ENCODE peak calls at places on chromosome 10, in six cellular contexts. Y, Z, J, F, N and O are unnamed samples.

GRCh38 chr10:99965700-99966099 is 44.0 kb downstream of the DNMBP start:
- DNase-seq in Y (no peak), Z (no peak), J (no peak), F (no peak), N (peak), O (peak)

GRCh38 chr10:60572511-60573194 is 183.0 kb upstream of the ANK3 start:
- DNase-seq in Y (peak), Z (peak), J (peak), F (no peak), N (peak), O (peak)

GRCh38 chr10:70374775-70375614 is 7.4 kb downstream of the LRRC20 start:
- DNase-seq in Y (peak), Z (no peak), J (no peak), F (no peak), N (no peak), O (peak)

GRCh38 chr10:14665304-14665703 is 109.4 kb downstream of the FAM107B start:
- DNase-seq in Y (no peak), Z (no peak), J (no peak), F (no peak), N (no peak), O (no peak)

GRCh38 chr10:5038703-5039102 is 35.0 kb upstream of the AKR1C2 start:
- DNase-seq in Y (no peak), Z (no peak), J (no peak), F (no peak), N (no peak), O (no peak)

GRCh38 chr10:117945651-117946050 is 101.1 kb downstream of the RAB11FIP2 start:
- DNase-seq in Y (no peak), Z (no peak), J (no peak), F (no peak), N (no peak), O (no peak)

GRCh38 chr10:61744469-61744868 is 81.7 kb downstream of the CABCOCO1 start:
- DNase-seq in Y (no peak), Z (no peak), J (no peak), F (no peak), N (no peak), O (no peak)

GRCh38 chr10:52539463-52539862 is 225.4 kb downstream of the DKK1 start:
- DNase-seq in Y (peak), Z (no peak), J (no peak), F (no peak), N (no peak), O (peak)

GRCh38 chr10:6053303-6053702 is 8.9 kb downstream of the IL2RA start:
- DNase-seq in Y (no peak), Z (no peak), J (no peak), F (no peak), N (no peak), O (no peak)

GRCh38 chr10:114207349-114207748 is 28.2 kb downstream of the TDRD1 start:
- DNase-seq in Y (no peak), Z (no peak), J (no peak), F (no peak), N (peak), O (no peak)

GRCh38 chr10:11345224-11346054 is 266.0 kb downstream of the USP6NL start:
- DNase-seq in Y (no peak), Z (peak), J (no peak), F (no peak), N (peak), O (peak)

GRCh38 chr10:102627446-102628293 is 16.6 kb upstream of the TRIM8 start:
- DNase-seq in Y (peak), Z (peak), J (peak), F (peak), N (no peak), O (peak)

GRCh38 chr10:60480865-60481563 is 91.3 kb upstream of the ANK3 start:
- DNase-seq in Y (peak), Z (no peak), J (no peak), F (no peak), N (no peak), O (peak)

GRCh38 chr10:24390746-24391145 is 181.8 kb downstream of the KIAA1217 start:
- DNase-seq in Y (peak), Z (no peak), J (no peak), F (no peak), N (no peak), O (no peak)

GRCh38 chr10:112526906-112527305 is 79.9 kb downstream of the VTI1A start:
- DNase-seq in Y (no peak), Z (peak), J (peak), F (no peak), N (peak), O (no peak)

GRCh38 chr10:62766383-62766782 is 38.1 kb upstream of the ADO start:
- DNase-seq in Y (no peak), Z (no peak), J (no peak), F (no peak), N (no peak), O (no peak)

GRCh38 chr10:44209806-44210205 is 175.1 kb downstream of the CXCL12 start:
- DNase-seq in Y (no peak), Z (no peak), J (peak), F (no peak), N (no peak), O (no peak)

GRCh38 chr10:47207280-47207613 is 92.8 kb upstream of the GDF10 start:
- DNase-seq in Y (no peak), Z (no peak), J (no peak), F (no peak), N (no peak), O (no peak)

GRCh38 chr10:9285698-9286097 is 1231.2 kb downstream of the GATA3 start:
- DNase-seq in Y (no peak), Z (no peak), J (no peak), F (no peak), N (peak), O (no peak)

GRCh38 chr10:59831658-59832503 is 74.5 kb downstream of the CCDC6 start:
- DNase-seq in Y (no peak), Z (no peak), J (no peak), F (no peak), N (no peak), O (no peak)

GRCh38 chr10:51176976-51177690 is 102.8 kb downstream of the PRKG1 start:
- DNase-seq in Y (peak), Z (no peak), J (no peak), F (no peak), N (peak), O (peak)

GRCh38 chr10:25174461-25175230 is at the start of gene GPR158:
- DNase-seq in Y (peak), Z (peak), J (peak), F (peak), N (peak), O (peak)

GRCh38 chr10:61781969-61782403 is 119.3 kb downstream of the CABCOCO1 start:
- DNase-seq in Y (peak), Z (no peak), J (no peak), F (no peak), N (no peak), O (no peak)

GRCh38 chr10:3806603-3807002 is 21.6 kb upstream of the KLF6 start:
- DNase-seq in Y (peak), Z (no peak), J (no peak), F (no peak), N (peak), O (peak)

GRCh38 chr10:26703096-26703495 is 5.6 kb downstream of the PDSS1 start:
- DNase-seq in Y (no peak), Z (no peak), J (no peak), F (no peak), N (no peak), O (no peak)

GRCh38 chr10:44132361-44133289 is 252.3 kb downstream of the CXCL12 start:
- DNase-seq in Y (no peak), Z (no peak), J (no peak), F (no peak), N (no peak), O (no peak)

GRCh38 chr10:10542368-10542961 is 475.2 kb upstream of the CELF2 start:
- DNase-seq in Y (peak), Z (no peak), J (no peak), F (no peak), N (no peak), O (no peak)

GRCh38 chr10:50641636-50642035 is 17.9 kb upstream of the SGMS1 start:
- DNase-seq in Y (no peak), Z (no peak), J (no peak), F (no peak), N (no peak), O (no peak)

GRCh38 chr10:99573806-99574205 is 41.1 kb downstream of the NKX2-3 start:
- DNase-seq in Y (no peak), Z (no peak), J (no peak), F (no peak), N (no peak), O (no peak)

GRCh38 chr10:103660364-103661197 is 167.1 kb downstream of the NEURL1 start:
- DNase-seq in Y (peak), Z (no peak), J (no peak), F (no peak), N (no peak), O (no peak)

GRCh38 chr10:106479619-106480018 is 684.9 kb downstream of the SORCS1 start:
- DNase-seq in Y (no peak), Z (no peak), J (no peak), F (no peak), N (peak), O (no peak)
- H4K91ac ChIP-seq in Y (no peak), Z (no peak), J (no peak), F (no peak), N (no peak), O (no peak)

GRCh38 chr10:131199646-131200045 is 111.9 kb downstream of the TCERG1L start:
- DNase-seq in Y (no peak), Z (peak), J (no peak), F (no peak), N (no peak), O (no peak)

GRCh38 chr10:131196176-131196885 is 115.2 kb downstream of the TCERG1L start:
- DNase-seq in Y (no peak), Z (peak), J (no peak), F (peak), N (no peak), O (no peak)

GRCh38 chr10:131200856-131201470 is 110.6 kb downstream of the TCERG1L start:
- DNase-seq in Y (no peak), Z (peak), J (no peak), F (no peak), N (no peak), O (no peak)

GRCh38 chr10:131198843-131199242 is 112.7 kb downstream of the TCERG1L start:
- DNase-seq in Y (no peak), Z (peak), J (no peak), F (no peak), N (no peak), O (no peak)

DNA sequence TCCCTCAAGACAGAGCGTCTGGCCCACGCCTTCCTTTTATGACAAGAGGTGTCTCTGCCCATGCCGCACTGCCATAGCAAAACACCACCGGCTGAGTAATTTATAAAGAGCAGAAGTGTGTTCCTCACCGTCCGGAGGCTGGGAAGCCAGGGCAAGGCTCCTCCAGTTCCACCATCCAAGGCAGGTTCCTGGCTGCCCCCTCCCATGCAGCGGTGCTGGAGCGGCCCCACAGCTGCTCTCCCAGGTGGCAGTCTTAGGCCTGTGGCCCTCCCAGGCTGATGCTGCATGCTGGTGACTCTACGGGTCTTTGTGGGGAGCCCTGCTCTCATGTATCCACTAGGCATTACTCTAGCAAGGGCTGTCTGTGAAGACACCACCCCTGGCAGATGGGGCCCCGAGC is 113.1 kb downstream of the TCERG1L start:
- DNase-seq in Y (no peak), Z (peak), J (no peak), F (no peak), N (no peak), O (no peak)
- H4K8ac ChIP-seq in Y (no peak), Z (no peak), J (no peak), F (no peak), N (no peak), O (no peak)

GRCh38 chr10:72009430-72010081 is 45.4 kb downstream of the CHST3 start:
- DNase-seq in Y (peak), Z (no peak), J (peak), F (no peak), N (peak), O (peak)
- H3K4me2 ChIP-seq in Y (peak), Z (no peak), J (no peak), F (no peak), N (peak), O (no peak)

DNA sequence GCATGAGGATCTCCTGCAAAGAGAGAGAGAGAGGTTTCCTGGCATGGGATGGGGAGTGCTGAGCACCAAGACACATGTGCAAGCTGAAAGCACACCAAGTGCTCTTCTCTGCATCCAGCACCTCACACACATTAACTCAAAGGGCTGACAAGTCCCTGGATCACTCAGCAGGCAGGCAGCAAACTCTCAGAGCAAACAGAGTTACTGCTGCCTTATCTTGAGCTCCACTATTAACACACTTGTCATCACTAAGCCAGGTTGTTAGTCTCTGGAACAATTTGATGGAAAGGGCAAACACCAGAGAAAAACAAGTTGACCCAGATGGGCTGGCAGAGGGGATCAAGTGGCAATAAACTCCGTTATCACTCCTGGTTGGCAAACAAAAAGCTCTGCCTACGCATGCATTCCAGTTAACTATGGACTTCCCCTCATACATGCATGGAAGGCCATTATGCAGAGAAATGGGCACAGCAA is 349.9 kb downstream of the KCNMA1 start:
- DNase-seq in Y (no peak), Z (no peak), J (no peak), F (no peak), N (no peak), O (peak)
- H4K91ac ChIP-seq in Y (peak), Z (no peak), J (no peak), F (no peak), N (peak), O (no peak)

GRCh38 chr10:66349076-66349475 is 576.8 kb upstream of the LRRTM3 start:
- DNase-seq in Y (no peak), Z (no peak), J (no peak), F (no peak), N (no peak), O (no peak)
- H4K8ac ChIP-seq in Y (no peak), Z (no peak), J (no peak), F (no peak), N (no peak), O (no peak)

GRCh38 chr10:78860260-78860914 is 208.4 kb upstream of the ZMIZ1 start:
- DNase-seq in Y (no peak), Z (no peak), J (no peak), F (peak), N (no peak), O (no peak)

GRCh38 chr10:78859769-78860168 is 209.0 kb upstream of the ZMIZ1 start:
- DNase-seq in Y (no peak), Z (no peak), J (no peak), F (peak), N (no peak), O (no peak)

GRCh38 chr10:78862328-78862640 is 206.5 kb upstream of the ZMIZ1 start:
- DNase-seq in Y (no peak), Z (no peak), J (no peak), F (no peak), N (no peak), O (no peak)

GRCh38 chr10:78863121-78863520 is 205.6 kb upstream of the ZMIZ1 start:
- DNase-seq in Y (no peak), Z (no peak), J (no peak), F (peak), N (no peak), O (no peak)

DNA sequence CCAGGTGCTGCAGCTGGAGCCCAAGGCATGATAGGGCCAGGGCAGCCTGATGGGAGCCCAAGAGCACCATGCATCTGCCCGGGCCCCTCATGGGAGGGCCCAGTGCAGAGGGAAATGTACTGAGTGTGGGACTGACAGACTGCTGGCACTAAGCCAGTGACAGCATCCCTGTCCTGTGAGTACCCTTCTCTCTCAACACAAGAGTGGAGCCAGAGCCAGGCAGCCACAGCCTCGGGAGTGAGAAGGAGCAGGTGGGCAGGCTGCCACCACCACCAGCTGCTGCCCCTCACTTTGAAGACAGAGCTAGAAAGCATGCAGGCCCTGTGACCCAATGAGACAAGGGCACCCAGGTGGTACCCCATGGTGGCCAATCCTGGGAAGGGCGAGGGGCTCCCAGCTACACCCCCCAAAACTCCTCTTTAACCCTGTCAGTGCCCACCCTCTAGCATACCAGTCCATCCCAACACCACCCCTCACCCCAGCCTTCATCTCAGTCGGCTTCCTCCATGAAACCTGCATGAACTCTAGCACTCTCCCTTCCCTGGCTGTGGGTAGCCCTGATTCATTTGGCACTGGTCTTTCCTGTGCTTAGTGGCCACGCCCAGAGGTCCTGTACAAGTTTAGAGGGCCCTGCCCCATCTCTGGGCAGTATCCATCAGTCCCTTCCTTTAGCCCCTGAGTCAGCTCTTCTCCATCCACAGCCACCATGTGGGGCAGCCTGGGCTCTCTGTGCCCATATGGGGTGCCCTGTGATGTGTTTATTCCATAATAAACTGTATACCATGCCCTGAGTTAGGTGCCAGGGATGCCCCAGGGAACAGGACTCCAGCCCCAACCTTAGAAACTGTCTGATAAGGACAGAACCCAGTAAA is 207.1 kb upstream of the ZMIZ1 start:
- DNase-seq in Y (no peak), Z (no peak), J (no peak), F (peak), N (no peak), O (no peak)
- H3K4me2 ChIP-seq in Y (no peak), Z (no peak), J (no peak), F (no peak), N (no peak), O (no peak)

GRCh38 chr10:37872955-37873354 is 15.5 kb upstream of the ZNF248 start:
- DNase-seq in Y (no peak), Z (no peak), J (no peak), F (no peak), N (no peak), O (no peak)

GRCh38 chr10:37872283-37872682 is 14.9 kb upstream of the ZNF248 start:
- DNase-seq in Y (no peak), Z (no peak), J (no peak), F (no peak), N (no peak), O (no peak)

GRCh38 chr10:37871568-37872251 is 14.3 kb upstream of the ZNF248 start:
- DNase-seq in Y (no peak), Z (no peak), J (no peak), F (no peak), N (no peak), O (no peak)

GRCh38 chr10:37865957-37866671 is 8.7 kb upstream of the ZNF248 start:
- DNase-seq in Y (no peak), Z (no peak), J (no peak), F (no peak), N (no peak), O (no peak)

GRCh38 chr10:37871143-37871542 is 13.7 kb upstream of the ZNF248 start:
- DNase-seq in Y (no peak), Z (no peak), J (no peak), F (no peak), N (no peak), O (no peak)
- H4K91ac ChIP-seq in Y (no peak), Z (no peak), J (no peak), F (no peak), N (no peak), O (no peak)

GRCh38 chr10:131982185-131982756 is 548 bp upstream of the BNIP3 start:
- DNase-seq in Y (no peak), Z (no peak), J (no peak), F (no peak), N (no peak), O (no peak)
- H4K8ac ChIP-seq in Y (peak), Z (no peak), J (peak), F (no peak), N (peak), O (peak)